ENCODE peak calls at places on chromosomes 16 and 17, in eight cellular contexts. N is neural progenitor cell, D is Caco-2, W is B cell, P is lung, Y is fibroblast of mammary gland, J is cardiac fibroblast, K is heart left ventricle. Z is an unnamed sample.

GRCh38 chr17:18070861-18071340 is 16.8 kb upstream of the DRG2 start:
- DNase-seq in N (peak), D (no peak), W (no peak), P (no peak), Y (peak), J (peak), K (no peak), Z (peak)

GRCh38 chr17:2189231-2189630 is 114.4 kb downstream of the SMG6 start:
- DNase-seq in N (no peak), D (no peak), W (no peak), P (no peak), Y (peak), J (no peak), K (peak), Z (no peak)

GRCh38 chr16:66481081-66481942 is 54.2 kb downstream of the BEAN1 start:
- DNase-seq in N (no peak), D (no peak), W (no peak), P (no peak), Y (no peak), J (no peak), K (no peak), Z (no peak)

GRCh38 chr17:43405861-43406260 is 7.1 kb downstream of the ARL4D start:
- DNase-seq in N (no peak), D (no peak), W (no peak), P (no peak), Y (no peak), J (no peak), K (no peak), Z (no peak)

GRCh38 chr17:77320501-77321256 is 179.9 kb downstream of the SEC14L1 start:
- DNase-seq in N (no peak), D (no peak), W (peak), P (no peak), Y (peak), J (peak), K (no peak), Z (peak)

GRCh38 chr17:78302478-78302877 is 57.4 kb downstream of the SOCS3 start:
- DNase-seq in N (no peak), D (no peak), W (no peak), P (no peak), Y (no peak), J (no peak), K (no peak), Z (no peak)

GRCh38 chr16:89024546-89024945 is 47.5 kb upstream of the CBFA2T3 start:
- DNase-seq in N (no peak), D (no peak), W (no peak), P (no peak), Y (no peak), J (no peak), K (no peak), Z (no peak)

GRCh38 chr17:75346906-75347305 is 57.7 kb upstream of the SLC25A19 start:
- DNase-seq in N (peak), D (peak), W (no peak), P (no peak), Y (peak), J (no peak), K (no peak), Z (no peak)

GRCh38 chr16:71896688-71897368 is 1.5 kb downstream of the IST1 start:
- DNase-seq in N (peak), D (no peak), W (no peak), P (no peak), Y (no peak), J (no peak), K (no peak), Z (no peak)

GRCh38 chr17:225551-225950 is 44.1 kb upstream of the DOC2B start:
- DNase-seq in N (no peak), D (no peak), W (no peak), P (no peak), Y (no peak), J (no peak), K (no peak), Z (no peak)

GRCh38 chr17:55133583-55133982 is 131.2 kb upstream of the HLF start:
- DNase-seq in N (no peak), D (no peak), W (no peak), P (no peak), Y (no peak), J (no peak), K (no peak), Z (no peak)

GRCh38 chr17:83057397-83057761 is 22.0 kb upstream of the METRNL start:
- DNase-seq in N (peak), D (no peak), W (no peak), P (no peak), Y (no peak), J (no peak), K (no peak), Z (no peak)

GRCh38 chr16:70737377-70738082 is 51.7 kb upstream of the MTSS2 start:
- DNase-seq in N (no peak), D (no peak), W (peak), P (peak), Y (peak), J (peak), K (peak), Z (peak)

GRCh38 chr16:70739389-70739788 is 53.5 kb upstream of the MTSS2 start:
- DNase-seq in N (no peak), D (no peak), W (no peak), P (no peak), Y (no peak), J (no peak), K (no peak), Z (no peak)

GRCh38 chr16:70740174-70740918 is 54.5 kb upstream of the MTSS2 start:
- DNase-seq in N (no peak), D (no peak), W (no peak), P (no peak), Y (no peak), J (no peak), K (no peak), Z (no peak)

GRCh38 chr16:70736454-70737376 is 50.9 kb upstream of the MTSS2 start:
- DNase-seq in N (peak), D (no peak), W (no peak), P (no peak), Y (peak), J (no peak), K (no peak), Z (no peak)

DNA sequence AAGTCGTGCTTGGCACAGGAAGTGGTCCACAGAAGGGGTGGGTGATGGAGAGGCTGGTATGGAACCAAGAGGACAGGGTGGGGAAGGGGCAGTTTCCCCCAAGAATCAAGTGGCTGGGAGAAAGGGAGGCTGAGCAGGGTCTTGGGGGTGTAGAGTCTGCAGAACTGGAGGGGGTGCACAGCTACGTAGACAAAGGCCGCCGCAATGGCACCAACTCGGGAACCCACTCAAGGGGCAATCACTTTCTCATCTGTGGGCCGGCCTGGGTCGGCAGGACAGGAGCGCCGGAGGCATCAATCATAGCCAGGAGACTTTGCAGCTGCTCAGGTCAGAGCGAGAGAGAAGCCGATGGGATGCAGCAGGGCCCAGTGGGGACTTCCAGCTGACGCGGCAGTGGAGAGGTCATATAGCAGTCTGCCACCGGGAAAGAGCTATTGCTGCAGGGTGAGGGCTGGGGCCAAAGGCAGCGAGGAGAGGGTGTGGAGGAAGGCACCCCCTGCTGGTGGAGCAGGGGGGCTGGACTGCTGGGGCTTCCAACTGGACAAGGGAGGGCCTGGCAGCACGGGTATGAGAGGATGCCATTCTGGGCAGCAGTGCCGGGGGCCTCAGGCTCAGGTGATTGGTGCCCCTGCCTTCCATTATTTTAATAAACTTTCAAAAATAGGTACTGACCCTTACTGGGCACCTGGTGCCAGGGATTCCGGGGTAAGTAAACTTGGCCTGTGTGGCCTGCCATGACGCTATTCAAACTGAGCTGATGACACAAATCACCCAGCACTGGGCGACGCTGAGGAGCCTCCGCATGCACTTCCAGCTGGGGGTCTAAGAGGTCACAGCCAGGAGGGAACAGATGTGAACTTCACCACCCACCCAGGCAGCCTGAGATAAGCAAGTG is 52.5 kb upstream of the MTSS2 start:
- DNase-seq in N (peak), D (peak), W (no peak), P (peak), Y (peak), J (peak), K (peak), Z (peak)
- TF ChIP-seq CTCF in N (peak), D (peak), W (no peak), P (peak), Y (peak), J (peak), K (peak), Z (peak)

GRCh38 chr16:67730326-67730725 is 11.2 kb upstream of the GFOD2 start:
- DNase-seq in N (no peak), D (no peak), W (no peak), P (no peak), Y (no peak), J (no peak), K (no peak), Z (no peak)
- TF ChIP-seq CTCF in N (no peak), D (no peak), W (no peak), P (no peak), Y (no peak), J (no peak), K (no peak), Z (no peak)

DNA sequence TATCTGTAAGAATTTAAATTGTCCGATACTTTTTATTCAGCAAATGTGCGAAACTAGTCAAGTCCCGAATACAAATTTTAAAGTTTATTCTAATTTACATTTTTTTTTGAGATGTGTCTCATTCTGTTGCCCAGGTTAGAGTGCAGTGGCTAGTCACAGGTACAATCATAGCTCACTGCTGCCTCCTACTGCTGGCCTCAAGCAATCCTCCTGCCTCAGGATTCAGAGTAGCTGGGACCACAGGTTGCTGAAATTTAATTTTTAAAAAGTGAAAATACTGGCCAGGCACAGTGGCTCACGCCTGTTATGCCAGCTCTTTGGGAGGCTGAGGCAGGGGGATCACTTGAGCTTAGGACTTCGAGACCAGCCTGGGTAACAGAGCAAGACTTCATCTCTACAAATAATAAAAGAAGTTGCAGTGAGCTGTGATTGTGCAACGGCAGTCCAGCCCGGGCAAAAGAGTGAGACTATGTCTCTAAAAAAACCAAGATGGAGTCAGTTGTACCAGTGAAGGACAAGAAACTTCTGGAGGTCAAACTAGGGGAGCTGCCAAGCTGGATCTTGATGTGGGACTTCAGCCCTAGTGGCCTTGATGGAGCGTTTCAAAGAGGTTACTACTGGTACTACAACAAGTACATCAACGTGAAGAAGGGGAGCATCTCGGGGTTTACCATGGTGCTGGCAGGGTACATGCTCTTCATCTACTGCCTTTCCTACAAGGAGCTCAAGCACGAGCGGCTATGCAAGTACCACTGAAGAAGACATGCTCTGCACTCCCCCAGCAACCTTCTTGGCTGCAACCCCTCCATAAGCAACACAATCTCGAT is 5.6 kb downstream of the POLG2 start:
- DNase-seq in N (peak), D (peak), W (no peak), P (peak), Y (peak), J (peak), K (no peak), Z (no peak)
- TF ChIP-seq CTCF in N (peak), D (peak), W (peak), P (peak), Y (peak), J (peak), K (peak), Z (peak)

GRCh38 chr17:39666231-39666600 is 1.1 kb downstream of the TCAP start:
- DNase-seq in N (no peak), D (no peak), W (no peak), P (no peak), Y (no peak), J (no peak), K (no peak), Z (no peak)

GRCh38 chr17:39667262-39668140 is 752 bp upstream of the PNMT start:
- DNase-seq in N (peak), D (no peak), W (peak), P (no peak), Y (no peak), J (no peak), K (peak), Z (no peak)

GRCh38 chr17:39666601-39667261 is 1.5 kb upstream of the PNMT start:
- DNase-seq in N (no peak), D (no peak), W (peak), P (no peak), Y (no peak), J (peak), K (peak), Z (no peak)

GRCh38 chr17:39664581-39665561 is at the start of gene TCAP:
- DNase-seq in N (no peak), D (no peak), W (peak), P (no peak), Y (no peak), J (no peak), K (peak), Z (no peak)

GRCh38 chr17:39665642-39666221 is 583 bp downstream of the TCAP start:
- DNase-seq in N (peak), D (no peak), W (peak), P (no peak), Y (no peak), J (no peak), K (peak), Z (no peak)
- TF ChIP-seq CTCF in N (peak), D (peak), W (no peak), P (no peak), Y (no peak), J (no peak), K (no peak), Z (peak)

GRCh38 chr16:58515871-58516767 is 802 bp downstream of the SETD6 start:
- DNase-seq in N (peak), D (peak), W (peak), P (no peak), Y (no peak), J (no peak), K (peak), Z (no peak)

GRCh38 chr16:58518083-58518979 is 3.0 kb downstream of the SETD6 start:
- DNase-seq in N (no peak), D (no peak), W (no peak), P (no peak), Y (no peak), J (no peak), K (no peak), Z (no peak)

GRCh38 chr16:58513874-58514273 is 1.4 kb upstream of the SETD6 start:
- DNase-seq in N (no peak), D (no peak), W (no peak), P (no peak), Y (no peak), J (peak), K (no peak), Z (peak)

GRCh38 chr16:58516768-58517107 is 1.4 kb downstream of the SETD6 start:
- DNase-seq in N (no peak), D (no peak), W (no peak), P (no peak), Y (no peak), J (no peak), K (no peak), Z (no peak)

DNA sequence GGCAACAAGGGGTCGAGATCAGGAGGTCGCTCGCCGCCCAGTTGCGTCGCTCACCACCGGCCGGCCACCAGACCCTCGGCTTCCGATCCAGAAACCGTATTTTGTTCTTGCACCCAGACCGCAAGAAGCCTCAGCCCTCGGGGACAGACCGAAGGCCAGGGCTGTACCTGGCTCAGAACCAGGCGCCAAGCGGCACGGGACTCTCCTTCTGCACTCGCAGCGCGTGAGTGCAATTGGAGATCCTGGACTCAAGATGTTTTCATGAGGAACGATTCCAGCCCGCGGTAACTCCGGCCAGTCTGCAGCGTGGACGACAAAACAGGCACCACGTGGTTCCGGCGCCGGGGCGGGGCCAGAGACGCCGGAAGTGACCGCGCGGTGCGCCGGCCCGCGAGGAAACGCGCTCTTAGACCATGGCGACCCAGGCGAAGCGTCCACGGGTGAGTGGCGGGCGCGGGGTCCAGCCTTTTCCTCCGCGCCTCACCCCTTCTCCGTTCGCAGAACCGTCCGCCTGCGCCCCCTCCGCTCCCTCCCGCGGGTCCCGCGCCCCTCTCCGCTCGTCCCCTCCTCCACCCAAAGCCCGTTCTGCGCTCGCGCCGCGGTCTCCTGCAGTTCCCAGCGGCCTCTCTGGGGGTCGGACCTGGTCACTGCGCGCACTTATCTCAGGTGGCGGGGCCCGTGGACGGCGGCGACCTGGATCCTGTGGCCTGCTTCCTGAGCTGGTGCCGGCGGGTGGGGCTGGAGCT is at the start of gene SETD6:
- DNase-seq in N (peak), D (peak), W (peak), P (peak), Y (peak), J (peak), K (peak), Z (peak)
- TF ChIP-seq CTCF in N (peak), D (peak), W (no peak), P (no peak), Y (no peak), J (peak), K (no peak), Z (no peak)

DNA sequence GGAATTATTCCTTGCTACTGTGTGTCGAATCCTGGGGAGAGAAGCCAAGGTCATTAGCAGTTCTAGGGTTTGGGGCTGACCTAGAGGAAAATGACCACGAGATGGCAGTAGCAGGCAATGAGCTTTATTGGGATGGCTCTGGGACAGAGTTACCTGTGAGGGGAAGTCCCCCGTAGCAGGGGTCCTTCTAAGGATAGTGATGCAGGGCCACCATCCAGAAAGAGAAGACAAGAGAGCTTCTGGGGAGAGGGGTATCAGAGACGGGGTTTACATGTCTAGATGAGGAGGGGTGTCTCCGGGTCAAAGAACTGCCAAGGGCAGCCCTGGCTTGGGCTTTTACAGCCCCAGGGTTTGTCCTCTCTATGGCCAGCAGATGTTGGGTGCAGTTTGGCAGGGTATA is 6.4 kb upstream of the GGT6 start:
- DNase-seq in N (peak), D (peak), W (no peak), P (peak), Y (peak), J (peak), K (peak), Z (peak)
- TF ChIP-seq CTCF in N (peak), D (peak), W (peak), P (peak), Y (peak), J (peak), K (peak), Z (peak)

GRCh38 chr16:70254095-70254964 is 2.6 kb upstream of the EXOSC6 start:
- DNase-seq in N (no peak), D (no peak), W (no peak), P (no peak), Y (peak), J (no peak), K (no peak), Z (no peak)

GRCh38 chr16:70250748-70251650 is 741 bp downstream of the EXOSC6 start:
- DNase-seq in N (peak), D (peak), W (no peak), P (no peak), Y (peak), J (peak), K (no peak), Z (peak)

GRCh38 chr16:70253291-70254094 is 1.8 kb upstream of the EXOSC6 start:
- DNase-seq in N (peak), D (peak), W (no peak), P (no peak), Y (peak), J (peak), K (no peak), Z (peak)

GRCh38 chr16:70251651-70252354 is at the start of gene EXOSC6:
- DNase-seq in N (peak), D (peak), W (peak), P (peak), Y (peak), J (peak), K (peak), Z (peak)

DNA sequence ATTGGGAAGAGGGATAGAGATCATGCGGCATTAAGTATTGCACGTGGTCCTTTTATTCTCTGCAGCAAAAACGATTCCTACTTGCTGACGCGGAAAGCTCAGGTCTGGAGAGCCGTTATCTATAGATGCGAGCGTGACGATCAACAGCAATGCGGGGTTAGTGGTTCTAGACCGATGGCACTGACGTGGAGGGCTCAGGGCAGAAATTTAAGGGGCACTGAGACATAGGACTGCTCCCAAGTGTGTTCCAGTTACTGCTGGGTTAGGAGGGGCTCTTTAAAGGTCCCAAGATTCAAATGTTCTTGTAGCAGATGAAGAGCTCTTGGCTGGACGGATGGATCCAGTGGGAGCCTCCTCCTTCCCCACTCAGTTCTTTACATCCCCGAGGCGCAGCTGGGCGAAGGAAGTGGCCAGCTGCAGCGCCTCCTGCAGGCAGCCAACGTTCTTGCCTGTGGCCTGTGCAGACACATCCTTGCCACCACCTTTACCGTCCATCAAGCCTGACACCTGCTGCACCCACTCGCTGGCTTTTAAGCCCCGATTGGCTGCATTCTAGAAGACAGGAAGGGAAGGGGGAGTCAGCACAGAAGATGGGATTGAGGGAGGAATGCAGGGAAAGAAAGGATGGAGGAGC is 732 bp upstream of the EXOSC6 start:
- DNase-seq in N (peak), D (peak), W (no peak), P (no peak), Y (peak), J (peak), K (no peak), Z (no peak)
- TF ChIP-seq CTCF in N (peak), D (peak), W (no peak), P (no peak), Y (peak), J (peak), K (no peak), Z (peak)

GRCh38 chr16:48152226-48152625 is 3.6 kb downstream of the ABCC12 start:
- DNase-seq in N (no peak), D (no peak), W (no peak), P (no peak), Y (no peak), J (no peak), K (no peak), Z (no peak)
- TF ChIP-seq CTCF in N (no peak), D (no peak), W (no peak), P (no peak), Y (no peak), J (no peak), K (no peak), Z (no peak)

GRCh38 chr16:86072328-86073102 is 173.6 kb downstream of the IRF8 start:
- DNase-seq in N (peak), D (peak), W (peak), P (peak), Y (peak), J (peak), K (peak), Z (peak)
- TF ChIP-seq CTCF in N (peak), D (peak), W (peak), P (peak), Y (peak), J (peak), K (peak), Z (peak)